ENCODE peak calls at places on chromosomes 5 and 9, in six cellular contexts. Z is COLO829, O is pons, F is NCI-H510A, W is OCI-LY7, L is mucosa of descending colon. J is an unnamed sample.

GRCh38 chr9:13688990-13689600 is 409.6 kb upstream of the MPDZ start:
- DNase-seq in Z (peak; percentile 2), O (peak; percentile 34), F (no peak), L (no peak), W (no peak), J (no peak)

GRCh38 chr5:82676663-82677062 is 398.5 kb upstream of the RPS23 start:
- DNase-seq in F (no peak), L (no peak), W (no peak), Z (no peak), O (no peak), J (no peak)

GRCh38 chr5:124655211-124655880 is 91.1 kb downstream of the ZNF608 start:
- DNase-seq in Z (no peak), F (no peak), W (peak; percentile 43), O (no peak), L (no peak), J (no peak)

GRCh38 chr5:173802670-173803165 is 85.4 kb upstream of the CPEB4 start:
- DNase-seq in O (no peak), L (peak; percentile 83), Z (no peak), W (no peak), F (no peak), J (peak; percentile 80)

GRCh38 chr5:92956886-92957285 is 624.1 kb downstream of the NR2F1-AS1 start:
- DNase-seq in F (no peak), O (no peak), W (no peak), Z (no peak), L (no peak), J (no peak)

GRCh38 chr5:27217160-27217956 is 179.0 kb upstream of the CDH9 start:
- DNase-seq in Z (no peak), F (no peak), W (no peak), L (no peak), O (no peak), J (no peak)

GRCh38 chr9:91427873-91428272 is 4.2 kb upstream of the NFIL3 start:
- DNase-seq in L (no peak), W (no peak), Z (no peak), F (no peak), O (no peak), J (no peak)

GRCh38 chr5:78360674-78361225 is 333 bp downstream of the SCAMP1 start:
- DNase-seq in O (no peak), W (peak; percentile 50), L (peak; percentile 87), F (peak; percentile 12), Z (no peak), J (peak; percentile 66)

GRCh38 chr9:35516481-35516880 is 26.6 kb downstream of the RUSC2 start:
- DNase-seq in W (no peak), F (no peak), Z (no peak), L (no peak), O (peak; percentile 32), J (no peak)

GRCh38 chr9:13688223-13688989 is 408.9 kb upstream of the MPDZ start:
- DNase-seq in W (no peak), O (no peak), F (no peak), L (no peak), Z (no peak), J (no peak)

GRCh38 chr5:131524431-131524830 is 110.6 kb downstream of the RAPGEF6 start:
- DNase-seq in W (no peak), L (no peak), Z (no peak), O (no peak), F (no peak), J (no peak)

GRCh38 chr5:10262121-10262774 is 12.2 kb downstream of the CCT5 start:
- DNase-seq in Z (no peak), O (no peak), F (peak; percentile 20), L (no peak), W (no peak), J (no peak)

GRCh38 chr5:10712574-10713366 is 48.3 kb downstream of the DAP start:
- DNase-seq in Z (no peak), L (no peak), F (no peak), W (no peak), O (no peak), J (no peak)

GRCh38 chr5:177973066-177973635 is 22.9 kb downstream of the PROP1 start:
- DNase-seq in F (no peak), Z (no peak), L (no peak), W (no peak), O (no peak), J (no peak)

GRCh38 chr9:134600431-134600830 is 41.2 kb upstream of the COL5A1 start:
- DNase-seq in F (no peak), Z (no peak), L (no peak), O (no peak), W (no peak), J (no peak)

GRCh38 chr9:111298831-111299603 is 31.0 kb downstream of the OR2K2 start:
- DNase-seq in O (peak; percentile 92), L (peak; percentile 53), Z (peak; percentile 70), F (no peak), W (peak; percentile 37), J (peak; percentile 11)

GRCh38 chr5:112419050-112419595 is at the start of gene EPB41L4A:
- DNase-seq in O (no peak), F (no peak), Z (no peak), L (peak; percentile 61), W (no peak), J (peak; percentile 26)

GRCh38 chr9:68804911-68805889 is 100.2 kb downstream of the PIP5K1B start:
- DNase-seq in Z (no peak), L (no peak), O (no peak), W (no peak), F (no peak), J (no peak)

GRCh38 chr9:110214090-110214489 is 6.1 kb upstream of the C9orf152 start:
- DNase-seq in O (no peak), F (no peak), Z (no peak), L (no peak), W (no peak), J (no peak)

GRCh38 chr5:27472000-27472763 is 433.8 kb upstream of the CDH9 start:
- DNase-seq in O (no peak), L (no peak), W (no peak), F (no peak), Z (peak; percentile 48), J (no peak)

GRCh38 chr5:123344819-123345426 is 78.3 kb downstream of the CEP120 start:
- DNase-seq in W (peak; percentile 34), O (peak; percentile 64), L (no peak), F (no peak), Z (peak; percentile 2), J (no peak)

GRCh38 chr5:52893105-52893504 is 96.0 kb upstream of the ITGA2 start:
- DNase-seq in F (no peak), W (no peak), O (peak; percentile 41), Z (peak; percentile 6), L (no peak), J (no peak)

GRCh38 chr9:113592806-113593575 is 129.5 kb downstream of the RGS3 start:
- DNase-seq in F (no peak), Z (no peak), O (no peak), L (no peak), W (no peak), J (no peak)

GRCh38 chr9:126524353-126525077 is 89.2 kb upstream of the LMX1B start:
- DNase-seq in W (no peak), O (no peak), F (no peak), Z (no peak), L (no peak), J (no peak)